ENCODE peak calls at places on chromosomes 12 and 14, in seven cellular contexts. One of them, this sample, is unnamed.

GRCh38 chr14:61589691-61590521 is 105.4 kb upstream of the HIF1A start:
- DNase-seq in T-helper 9 cell: no peak
- DNase-seq in AG04450: no peak
- DNase-seq in CD8-positive, alpha-beta memory T cell: no peak
- DNase-seq in NCI-H2107: no peak
- DNase-seq in activated B cell treated with CpG ODN at 0.5 μM for 24 hours: no peak
- DNase-seq in RWPE2: no peak
- DNase-seq in this sample: peak

GRCh38 chr12:79573820-79574219 is 116.9 kb downstream of the PAWR start:
- DNase-seq in NCI-H2107: no peak
- DNase-seq in T-helper 9 cell: no peak
- DNase-seq in CD8-positive, alpha-beta memory T cell: no peak
- DNase-seq in AG04450: no peak
- DNase-seq in RWPE2: no peak
- DNase-seq in activated B cell treated with CpG ODN at 0.5 μM for 24 hours: no peak
- DNase-seq in this sample: no peak

GRCh38 chr14:68238956-68239355 is 419.4 kb downstream of the RAD51B start:
- DNase-seq in activated B cell treated with CpG ODN at 0.5 μM for 24 hours: no peak
- DNase-seq in AG04450: no peak
- DNase-seq in T-helper 9 cell: no peak
- DNase-seq in CD8-positive, alpha-beta memory T cell: no peak
- DNase-seq in NCI-H2107: no peak
- DNase-seq in RWPE2: no peak
- DNase-seq in this sample: no peak

GRCh38 chr14:50399251-50400032 is 2.8 kb upstream of the CDKL1 start:
- DNase-seq in NCI-H2107: no peak
- DNase-seq in RWPE2: no peak
- DNase-seq in AG04450: peak
- DNase-seq in activated B cell treated with CpG ODN at 0.5 μM for 24 hours: no peak
- DNase-seq in CD8-positive, alpha-beta memory T cell: no peak
- DNase-seq in T-helper 9 cell: no peak
- DNase-seq in this sample: no peak

GRCh38 chr14:69658664-69659261 is 47.4 kb downstream of the SUSD6 start:
- DNase-seq in T-helper 9 cell: no peak
- DNase-seq in AG04450: no peak
- DNase-seq in RWPE2: peak
- DNase-seq in CD8-positive, alpha-beta memory T cell: no peak
- DNase-seq in NCI-H2107: no peak
- DNase-seq in activated B cell treated with CpG ODN at 0.5 μM for 24 hours: no peak
- DNase-seq in this sample: no peak

GRCh38 chr12:90211017-90211416 is 502.4 kb upstream of the ATP2B1 start:
- DNase-seq in NCI-H2107: no peak
- DNase-seq in T-helper 9 cell: no peak
- DNase-seq in activated B cell treated with CpG ODN at 0.5 μM for 24 hours: no peak
- DNase-seq in AG04450: no peak
- DNase-seq in RWPE2: no peak
- DNase-seq in CD8-positive, alpha-beta memory T cell: no peak
- DNase-seq in this sample: no peak

GRCh38 chr12:66354291-66354690 is 52.0 kb downstream of the HELB start:
- DNase-seq in CD8-positive, alpha-beta memory T cell: no peak
- DNase-seq in activated B cell treated with CpG ODN at 0.5 μM for 24 hours: no peak
- DNase-seq in T-helper 9 cell: no peak
- DNase-seq in AG04450: no peak
- DNase-seq in NCI-H2107: no peak
- DNase-seq in RWPE2: no peak
- DNase-seq in this sample: no peak

GRCh38 chr12:121093487-121093891 is 39.2 kb upstream of the P2RX7 start:
- DNase-seq in activated B cell treated with CpG ODN at 0.5 μM for 24 hours: no peak
- DNase-seq in NCI-H2107: no peak
- DNase-seq in T-helper 9 cell: no peak
- DNase-seq in CD8-positive, alpha-beta memory T cell: no peak
- DNase-seq in AG04450: no peak
- DNase-seq in RWPE2: no peak
- DNase-seq in this sample: no peak

GRCh38 chr14:95981939-95982338 is 57.2 kb upstream of the C14orf132 start:
- DNase-seq in T-helper 9 cell: no peak
- DNase-seq in CD8-positive, alpha-beta memory T cell: no peak
- DNase-seq in RWPE2: no peak
- DNase-seq in NCI-H2107: no peak
- DNase-seq in activated B cell treated with CpG ODN at 0.5 μM for 24 hours: no peak
- DNase-seq in AG04450: no peak
- DNase-seq in this sample: no peak

GRCh38 chr12:121260091-121260490 is 36.4 kb downstream of the CAMKK2 start:
- DNase-seq in RWPE2: no peak
- DNase-seq in NCI-H2107: no peak
- DNase-seq in activated B cell treated with CpG ODN at 0.5 μM for 24 hours: no peak
- DNase-seq in AG04450: no peak
- DNase-seq in CD8-positive, alpha-beta memory T cell: no peak
- DNase-seq in T-helper 9 cell: no peak
- DNase-seq in this sample: no peak